ENCODE peak calls at places on chromosomes 16 and 17, in ten cellular contexts. V is thoracic aorta; P is colonic mucosa; K is sigmoid colon; B is Peyer's patch; T is lower lobe of right lung; A is body of pancreas; L is aorta; H is heart left ventricle; Q is effector memory CD4-positive, alpha-beta T cell. J is an unnamed sample. For H3K4me1, the result is how much of the 10 kb centered on the place peaks cover.

GRCh38 chr16:15644306-15644961 is 1.5 kb upstream of the MARF1 start:
- DNase-seq in V (no peak), P (peak), K (no peak), B (no peak), T (no peak), A (no peak), L (no peak), H (no peak), Q (no peak), J (no peak)

GRCh38 chr17:39143552-39144093 is 7.8 kb downstream of the PLXDC1 start:
- DNase-seq in V (no peak), P (peak), K (peak), B (no peak), T (no peak), A (no peak), L (peak), H (peak), Q (no peak), J (peak)

GRCh38 chr17:12021604-12022003 is 927 bp downstream of the MAP2K4 start:
- DNase-seq in V (no peak), P (no peak), K (no peak), B (no peak), T (no peak), A (no peak), L (no peak), H (no peak), Q (no peak), J (no peak)

GRCh38 chr17:64773386-64773835 is 111.3 kb upstream of the SMURF2 start:
- DNase-seq in V (no peak), P (no peak), K (no peak), B (no peak), T (no peak), A (no peak), L (no peak), H (no peak), Q (no peak), J (no peak)

GRCh38 chr17:39988206-39988810 is 7.7 kb downstream of the PSMD3 start:
- DNase-seq in V (no peak), P (no peak), K (no peak), B (no peak), T (no peak), A (no peak), L (no peak), H (no peak), Q (no peak), J (no peak)

GRCh38 chr17:2724783-2725164 is 13.2 kb upstream of the CLUH start:
- DNase-seq in V (no peak), P (peak), K (no peak), B (peak), T (no peak), A (no peak), L (no peak), H (no peak), Q (no peak), J (no peak)

GRCh38 chr17:33267279-33267790 is 25.8 kb downstream of the ASIC2 start:
- DNase-seq in V (no peak), P (no peak), K (no peak), B (no peak), T (no peak), A (no peak), L (no peak), H (no peak), Q (no peak), J (no peak)

GRCh38 chr17:81202318-81202717 is 20.4 kb downstream of the CEP131 start:
- DNase-seq in V (no peak), P (no peak), K (no peak), B (no peak), T (no peak), A (no peak), L (no peak), H (no peak), Q (no peak), J (no peak)

GRCh38 chr16:79047337-79047736 is 553.2 kb downstream of the MAF start:
- DNase-seq in V (no peak), P (no peak), K (no peak), B (no peak), T (no peak), A (no peak), L (no peak), H (no peak), Q (no peak), J (no peak)

GRCh38 chr17:61947367-61948078 is 19.7 kb upstream of the INTS2 start:
- DNase-seq in V (no peak), P (no peak), K (no peak), B (no peak), T (no peak), A (no peak), L (no peak), H (no peak), Q (no peak), J (no peak)

GRCh38 chr16:57711331-57711730 is 16.7 kb downstream of the DRC7 start:
- DNase-seq in V (no peak), P (no peak), K (peak), B (no peak), T (no peak), A (no peak), L (peak), H (no peak), Q (no peak), J (no peak)

GRCh38 chr17:8451937-8452614 is 16.4 kb downstream of the NDEL1 start:
- DNase-seq in V (no peak), P (no peak), K (no peak), B (no peak), T (no peak), A (no peak), L (no peak), H (no peak), Q (no peak), J (no peak)

GRCh38 chr16:76194621-76195015 is 82.6 kb upstream of the CNTNAP4 start:
- DNase-seq in V (no peak), P (no peak), K (no peak), B (no peak), T (no peak), A (no peak), L (no peak), H (no peak), Q (no peak), J (no peak)

GRCh38 chr16:524274-525011 is 3.1 kb upstream of the CAPN15 start:
- DNase-seq in V (no peak), P (no peak), K (no peak), B (no peak), T (no peak), A (no peak), L (no peak), H (no peak), Q (no peak), J (no peak)

GRCh38 chr16:50006954-50007353 is 18.1 kb upstream of the CNEP1R1 start:
- DNase-seq in V (no peak), P (no peak), K (no peak), B (no peak), T (no peak), A (no peak), L (no peak), H (no peak), Q (no peak), J (no peak)

GRCh38 chr16:49051626-49052025 is 230.0 kb downstream of the CBLN1 start:
- DNase-seq in V (no peak), P (no peak), K (no peak), B (no peak), T (no peak), A (no peak), L (no peak), H (no peak), Q (no peak), J (no peak)

GRCh38 chr17:30599424-30600061 is 122.3 kb downstream of the GOSR1 start:
- DNase-seq in V (no peak), P (peak), K (no peak), B (no peak), T (no peak), A (no peak), L (no peak), H (no peak), Q (no peak), J (no peak)

GRCh38 chr17:28577466-28577824 is 750 bp upstream of the ALDOC start:
- DNase-seq in V (no peak), P (no peak), K (no peak), B (no peak), T (no peak), A (no peak), L (no peak), H (no peak), Q (no peak), J (no peak)

GRCh38 chr17:81212365-81212764 is 10.4 kb downstream of the CEP131 start:
- DNase-seq in V (no peak), P (no peak), K (no peak), B (no peak), T (no peak), A (no peak), L (no peak), H (no peak), Q (no peak), J (no peak)

GRCh38 chr16:1021553-1022160 is 40.1 kb downstream of the SOX8 start:
- DNase-seq in V (no peak), P (no peak), K (no peak), B (no peak), T (no peak), A (no peak), L (no peak), H (no peak), Q (no peak), J (no peak)

GRCh38 chr17:37821025-37821713 is 76.3 kb upstream of the HNF1B start:
- DNase-seq in V (no peak), P (no peak), K (no peak), B (no peak), T (no peak), A (no peak), L (no peak), H (no peak), Q (no peak), J (no peak)

GRCh38 chr17:80884811-80885210 is 106.8 kb upstream of the CHMP6 start:
- DNase-seq in V (no peak), P (no peak), K (peak), B (no peak), T (peak), A (no peak), L (peak), H (no peak), Q (no peak), J (peak)

GRCh38 chr16:9334091-9334490 is 242.6 kb downstream of the HAPSTR1 start:
- DNase-seq in V (no peak), P (no peak), K (no peak), B (no peak), T (no peak), A (no peak), L (no peak), H (no peak), Q (no peak), J (no peak)
- H3K4me3 ChIP-seq in V (no peak), P (no peak), K (no peak), B (no peak), T (no peak), A (no peak), L (no peak), H (no peak), Q (no peak), J (no peak)

GRCh38 chr17:50443492-50444051 is 17.6 kb downstream of the ACSF2 start:
- DNase-seq in V (no peak), P (peak), K (no peak), B (peak), T (no peak), A (no peak), L (no peak), H (no peak), Q (no peak), J (no peak)
- H3K27ac ChIP-seq in V (no peak), P (no peak), K (no peak), B (no peak), T (peak), A (peak), L (no peak), H (peak), Q (no peak), J (peak)

DNA sequence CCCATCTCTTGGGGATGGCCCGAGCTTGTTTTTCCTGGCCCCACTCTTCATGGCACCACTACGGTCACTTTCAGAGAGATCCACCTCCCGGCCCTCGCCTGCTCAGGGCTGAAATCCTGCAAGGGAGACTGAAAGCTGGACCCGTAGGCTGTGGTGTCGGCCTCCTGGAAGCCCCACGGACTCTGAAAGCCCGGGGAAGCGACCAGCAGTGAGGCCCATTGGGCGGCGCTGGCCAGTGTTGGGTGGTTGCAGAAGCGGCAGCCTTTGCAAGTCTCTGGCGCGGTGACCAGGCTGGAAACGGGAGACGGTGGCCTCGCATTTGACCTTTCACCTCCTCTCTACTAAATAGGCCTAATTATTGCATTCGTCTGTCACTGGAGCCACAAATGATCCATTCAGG is 186.0 kb upstream of the FOXF1 start:
- DNase-seq in V (no peak), P (no peak), K (peak), B (peak), T (no peak), A (no peak), L (peak), H (no peak), Q (no peak), J (no peak)
- H3K4me1 ChIP-seq in V (under half), P (under half), K (under half), B (under half), T (under half), A (under half), L (under half), H (under half), Q (under half), J (under half)

GRCh38 chr16:51166116-51166515 is 15.0 kb upstream of the SALL1 start:
- DNase-seq in V (no peak), P (no peak), K (no peak), B (no peak), T (no peak), A (no peak), L (no peak), H (no peak), Q (no peak), J (no peak)

GRCh38 chr16:51165043-51165442 is 14.0 kb upstream of the SALL1 start:
- DNase-seq in V (no peak), P (no peak), K (no peak), B (no peak), T (no peak), A (no peak), L (no peak), H (no peak), Q (no peak), J (no peak)

GRCh38 chr16:51163366-51163765 is 12.3 kb upstream of the SALL1 start:
- DNase-seq in V (no peak), P (no peak), K (no peak), B (no peak), T (no peak), A (no peak), L (no peak), H (no peak), Q (no peak), J (no peak)

GRCh38 chr16:51164167-51164566 is 13.1 kb upstream of the SALL1 start:
- DNase-seq in V (no peak), P (no peak), K (no peak), B (no peak), T (no peak), A (no peak), L (no peak), H (no peak), Q (no peak), J (no peak)

GRCh38 chr16:51164574-51164973 is 13.5 kb upstream of the SALL1 start:
- DNase-seq in V (no peak), P (no peak), K (no peak), B (no peak), T (no peak), A (no peak), L (no peak), H (no peak), Q (no peak), J (no peak)
- H3K4me3 ChIP-seq in V (no peak), P (no peak), K (no peak), B (no peak), T (no peak), A (no peak), L (no peak), H (no peak), Q (no peak), J (no peak)

GRCh38 chr16:81706327-81707295 is 72.5 kb upstream of the PLCG2 start:
- DNase-seq in V (no peak), P (no peak), K (no peak), B (no peak), T (peak), A (no peak), L (no peak), H (no peak), Q (no peak), J (peak)

GRCh38 chr16:81707411-81708321 is 71.4 kb upstream of the PLCG2 start:
- DNase-seq in V (no peak), P (peak), K (peak), B (peak), T (peak), A (peak), L (peak), H (no peak), Q (no peak), J (peak)

GRCh38 chr16:81710596-81710995 is 68.5 kb upstream of the PLCG2 start:
- DNase-seq in V (no peak), P (no peak), K (no peak), B (peak), T (no peak), A (no peak), L (no peak), H (no peak), Q (no peak), J (peak)

GRCh38 chr16:81709369-81709900 is 69.7 kb upstream of the PLCG2 start:
- DNase-seq in V (no peak), P (no peak), K (no peak), B (no peak), T (peak), A (no peak), L (no peak), H (no peak), Q (no peak), J (peak)

GRCh38 chr16:81708459-81709368 is 70.4 kb upstream of the PLCG2 start:
- DNase-seq in V (no peak), P (peak), K (no peak), B (no peak), T (peak), A (peak), L (no peak), H (no peak), Q (no peak), J (peak)
- H3K27ac ChIP-seq in V (no peak), P (peak), K (peak), B (peak), T (no peak), A (no peak), L (no peak), H (no peak), Q (peak), J (no peak)

DNA sequence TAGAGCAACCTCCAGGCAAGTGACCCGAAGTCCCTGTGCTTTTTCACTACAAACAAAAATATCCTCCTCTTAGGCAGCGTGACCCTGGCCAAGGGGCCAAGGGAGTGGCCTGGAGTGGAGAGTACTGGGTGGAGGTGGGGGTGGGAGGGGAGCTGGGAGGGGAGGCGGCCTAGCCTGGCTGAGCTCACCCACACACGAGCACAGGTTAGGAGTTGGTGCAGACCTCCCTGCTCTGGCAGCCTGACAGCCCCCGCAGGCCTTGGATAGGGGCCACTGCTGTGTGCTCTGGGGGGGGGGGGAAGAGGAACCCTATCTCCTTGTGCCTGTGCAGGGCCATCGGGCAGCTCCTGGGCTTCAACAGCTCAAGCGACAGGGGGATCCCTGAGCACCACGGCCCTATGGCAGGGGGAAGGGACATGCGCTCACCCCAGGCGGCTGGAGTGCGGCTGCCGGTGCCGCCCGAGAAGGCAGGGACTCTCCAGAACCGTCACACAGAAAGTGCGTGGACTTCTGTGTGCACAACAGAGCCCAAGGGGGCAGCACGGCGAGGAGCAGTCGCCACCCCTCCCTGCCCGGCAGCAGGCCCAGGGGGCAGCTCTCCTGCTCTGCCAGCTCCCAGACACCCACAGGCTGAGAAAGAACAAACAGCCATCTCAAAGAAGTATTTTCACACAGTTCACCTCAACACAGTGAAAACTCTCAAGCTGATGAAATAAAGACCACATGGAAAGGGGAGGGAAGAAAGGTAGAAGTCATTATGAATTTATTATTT is 13.3 kb downstream of the SLC16A3 start:
- DNase-seq in V (no peak), P (no peak), K (peak), B (no peak), T (no peak), A (peak), L (peak), H (peak), Q (no peak), J (peak)
- H3K4me1 ChIP-seq in V (half or more), P (half or more), K (under half), B (under half), T (half or more), A (under half), L (under half), H (half or more), Q (under half), J (half or more)

DNA sequence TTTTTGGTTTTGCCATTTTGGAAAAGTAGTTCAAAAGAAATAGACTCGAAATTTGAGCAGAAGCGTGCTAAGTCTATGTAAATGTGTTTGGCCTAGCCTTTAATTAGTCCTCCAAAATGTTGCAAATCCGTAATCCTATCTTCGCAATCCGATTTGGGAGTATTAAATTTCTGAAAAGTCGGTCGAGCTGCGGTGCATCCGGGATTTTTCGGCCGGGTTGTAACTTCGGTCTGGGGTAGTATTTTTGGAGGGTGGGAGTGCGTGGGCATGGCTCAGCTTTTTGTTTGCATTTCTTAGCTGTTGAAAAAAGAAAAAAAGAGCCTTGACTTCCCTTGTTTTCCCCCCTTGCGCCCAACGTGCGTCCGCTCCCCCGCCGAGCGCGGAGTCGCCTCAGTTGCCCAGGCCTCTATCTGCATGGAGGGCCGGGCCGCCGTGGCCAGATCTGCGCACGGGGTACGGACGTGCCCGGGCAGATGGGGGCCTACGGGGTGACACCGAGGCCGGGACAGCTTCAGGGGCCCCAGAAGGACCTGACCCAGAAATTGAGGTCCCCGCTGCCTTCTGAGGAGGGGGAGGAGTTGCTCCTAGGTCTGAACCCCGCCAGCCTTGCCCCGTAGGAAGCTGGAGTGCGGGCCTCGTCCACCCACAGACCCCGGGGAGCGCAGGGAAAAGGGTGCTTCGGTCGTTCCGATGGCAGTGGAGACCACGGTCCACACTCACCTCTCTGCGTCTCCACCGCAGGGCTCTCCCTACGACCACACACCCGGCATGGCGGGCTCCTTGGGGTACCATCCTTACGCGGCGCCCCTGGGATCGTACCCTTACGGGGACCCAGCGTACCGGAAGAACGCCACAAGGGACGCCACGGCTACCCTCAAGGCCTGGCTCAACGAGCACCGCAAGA is 1.3 kb downstream of the IRX5 start:
- DNase-seq in V (no peak), P (no peak), K (no peak), B (no peak), T (peak), A (no peak), L (no peak), H (no peak), Q (no peak), J (no peak)
- H3K4me3 ChIP-seq in V (peak), P (no peak), K (no peak), B (no peak), T (peak), A (no peak), L (peak), H (peak), Q (peak), J (peak)

J was measured in left ventricle myocardium inferior.